ENCODE peak calls at places on chromosomes 12 and 14, in eight cellular contexts. E, P, R, X, D, Q, M and A are unnamed samples.
A peak's percentile ranks its signal among the peaks of the same experiment; 100 is the strongest.

GRCh38 chr12:93441111-93441616 is 583 bp downstream of the UBE2N start:
- DNase-seq in E (no peak), P (no peak), R (no peak), X (peak; percentile 37), D (peak; percentile 68), Q (peak; percentile 22), M (no peak), A (peak; percentile 46)

GRCh38 chr12:4269279-4269991 is 4.1 kb upstream of the CCND2 start:
- DNase-seq in E (no peak), P (no peak), R (no peak), X (peak; percentile 85), D (peak; percentile 63), Q (peak; percentile 41), M (no peak), A (peak; percentile 91)

GRCh38 chr12:92076106-92076505 is 69.5 kb downstream of the BTG1 start:
- DNase-seq in E (no peak), P (no peak), R (peak; percentile 74), X (no peak), D (no peak), Q (peak; percentile 36), M (no peak), A (no peak)

GRCh38 chr14:102390486-102390885 is 27.7 kb downstream of the TECPR2 start:
- DNase-seq in E (no peak), P (no peak), R (no peak), X (no peak), D (no peak), Q (peak; percentile 67), M (no peak), A (no peak)

GRCh38 chr12:124863409-124864325 is at the start of gene SCARB1:
- DNase-seq in E (no peak), P (peak; percentile 14), R (peak; percentile 69), X (peak; percentile 84), D (peak; percentile 90), Q (peak; percentile 64), M (peak; percentile 60), A (peak; percentile 67)

GRCh38 chr12:121050725-121051124 is 11.7 kb upstream of the OASL start:
- DNase-seq in E (no peak), P (no peak), R (no peak), X (no peak), D (no peak), Q (no peak), M (peak; percentile 19), A (no peak)

GRCh38 chr14:25944020-25944419 is 653.8 kb downstream of the NOVA1 start:
- DNase-seq in E (no peak), P (no peak), R (no peak), X (no peak), D (no peak), Q (no peak), M (no peak), A (no peak)

GRCh38 chr14:64303471-64303917 is 9.3 kb upstream of the ESR2 start:
- DNase-seq in E (no peak), P (peak; percentile 16), R (peak; percentile 60), X (no peak), D (peak; percentile 72), Q (peak; percentile 52), M (peak; percentile 62), A (no peak)

GRCh38 chr12:124191024-124191359 is 103.9 kb upstream of the RFLNA start:
- DNase-seq in E (no peak), P (no peak), R (peak; percentile 7), X (no peak), D (peak; percentile 19), Q (peak; percentile 20), M (no peak), A (no peak)

GRCh38 chr12:101648195-101648594 is 49.2 kb upstream of the CHPT1 start:
- DNase-seq in E (no peak), P (no peak), R (no peak), X (no peak), D (no peak), Q (no peak), M (no peak), A (no peak)

GRCh38 chr12:51401900-51402299 is 10.7 kb upstream of the GALNT6 start:
- DNase-seq in E (no peak), P (no peak), R (no peak), X (no peak), D (no peak), Q (no peak), M (no peak), A (no peak)

GRCh38 chr14:52663850-52664249 is 31.5 kb downstream of the ERO1A start:
- DNase-seq in E (no peak), P (no peak), R (no peak), X (no peak), D (no peak), Q (no peak), M (no peak), A (no peak)

GRCh38 chr14:53528114-53528513 is 375.0 kb upstream of the DDHD1 start:
- DNase-seq in E (no peak), P (no peak), R (peak; percentile 63), X (no peak), D (no peak), Q (peak; percentile 18), M (no peak), A (no peak)

GRCh38 chr14:21902561-21903199 is 229.1 kb upstream of the OR4E1 start:
- DNase-seq in E (no peak), P (no peak), R (no peak), X (no peak), D (peak; percentile 77), Q (no peak), M (no peak), A (peak; percentile 25)
- TF ChIP-seq CTCF in E (peak; percentile 66), P (no peak), R (no peak), X (no peak), D (peak; percentile 79), Q (peak; percentile 24), M (no peak), A (peak; percentile 50)

GRCh38 chr12:90987520-90987919 is 17.3 kb downstream of the EPYC start:
- DNase-seq in E (no peak), P (no peak), R (no peak), X (no peak), D (no peak), Q (no peak), M (no peak), A (no peak)
- TF ChIP-seq CTCF in E (peak; percentile 39), P (no peak), R (no peak), X (no peak), D (peak; percentile 64), Q (peak; percentile 12), M (peak; percentile 64), A (no peak)

GRCh38 chr12:18158774-18159557 is 69.0 kb upstream of the RERGL start:
- DNase-seq in E (no peak), P (no peak), R (peak; percentile 31), X (peak; percentile 33), D (peak; percentile 65), Q (peak; percentile 18), M (no peak), A (no peak)
- TF ChIP-seq CTCF in E (peak; percentile 83), P (peak; percentile 87), R (peak; percentile 94), X (peak; percentile 68), D (peak; percentile 95), Q (peak; percentile 91), M (peak; percentile 85), A (peak; percentile 28)

DNA sequence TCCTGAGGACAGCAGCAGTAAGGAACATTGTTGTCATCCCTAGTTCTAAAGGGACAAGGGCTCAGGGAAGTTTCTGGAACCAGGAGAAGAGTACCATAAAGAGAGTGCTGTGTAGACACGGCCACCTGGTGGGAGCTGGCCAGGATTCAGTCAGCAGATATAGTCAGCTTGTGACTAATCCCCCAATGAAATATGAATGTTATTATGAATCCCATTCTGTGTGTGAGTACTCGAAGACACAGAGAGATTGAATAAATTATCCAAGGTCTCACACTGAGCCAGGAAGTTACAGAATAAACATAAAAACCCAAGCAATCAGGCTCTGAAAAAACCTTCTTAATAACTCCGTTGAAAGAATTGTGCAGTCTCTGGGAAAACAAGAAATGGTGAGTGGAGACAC is 1359.5 kb downstream of the AACS start:
- DNase-seq in E (no peak), P (no peak), R (no peak), X (no peak), D (no peak), Q (peak; percentile 52), M (no peak), A (no peak)
- TF ChIP-seq CTCF in E (no peak), P (no peak), R (no peak), X (no peak), D (no peak), Q (no peak), M (no peak), A (no peak)

GRCh38 chr12:20460956-20461355 is 92.6 kb downstream of the PDE3A start:
- DNase-seq in E (no peak), P (no peak), R (no peak), X (no peak), D (no peak), Q (no peak), M (no peak), A (no peak)
- TF ChIP-seq CTCF in E (no peak), P (no peak), R (no peak), X (no peak), D (no peak), Q (no peak), M (no peak), A (no peak)

GRCh38 chr14:71507681-71508080 is 424.5 kb upstream of the RGS6 start:
- DNase-seq in E (no peak), P (no peak), R (no peak), X (no peak), D (no peak), Q (no peak), M (no peak), A (no peak)
- TF ChIP-seq CTCF in E (no peak), P (no peak), R (no peak), X (no peak), D (no peak), Q (no peak), M (no peak), A (no peak)